ENCODE peak calls at places on chromosome 6, in nine cellular contexts. G is CD4-positive, alpha-beta T cell; H is CD4-positive, CD25-positive, alpha-beta regulatory T cell; D is mucosa of descending colon; Q is gastroesophageal sphincter; M is Right ventricle myocardium inferior; O is central memory CD8-positive, alpha-beta T cell; C is heart right ventricle; K is activated B cell treated with CpG ODN at 0.5 μM for 24 hours. F is an unnamed sample.

GRCh38 chr6:33147807-33148666 is 44.2 kb downstream of the COL11A2 start:
- ATAC-seq in M (no peak), O (no peak), G (no peak), D (no peak), K (no peak), Q (no peak), C (no peak), H (no peak), F (no peak)

GRCh38 chr6:45075246-45075645 is 252.9 kb upstream of the RUNX2 start:
- ATAC-seq in M (no peak), G (no peak), O (no peak), D (no peak), Q (no peak), K (no peak), H (no peak), C (no peak), F (peak)

GRCh38 chr6:164832410-164832809 is 477.0 kb downstream of the C6orf118 start:
- ATAC-seq in C (no peak), H (no peak), M (peak), K (no peak), G (no peak), D (no peak), O (no peak), Q (no peak), F (no peak)

GRCh38 chr6:14819001-14819400 is 426.9 kb upstream of the JARID2 start:
- ATAC-seq in M (no peak), D (peak), Q (no peak), O (no peak), H (no peak), K (no peak), G (no peak), C (no peak), F (no peak)

GRCh38 chr6:42820509-42821340 is 38.9 kb downstream of the BICRAL start:
- ATAC-seq in Q (peak), O (no peak), C (peak), D (peak), K (no peak), M (peak), G (no peak), H (no peak), F (no peak)

GRCh38 chr6:52426667-52427066 is 6.5 kb downstream of the EFHC1 start:
- ATAC-seq in D (no peak), Q (no peak), C (no peak), O (no peak), G (no peak), M (no peak), K (no peak), H (no peak), F (peak)

GRCh38 chr6:73704260-73704659 is 8.3 kb downstream of the CD109 start:
- ATAC-seq in H (no peak), O (no peak), D (peak), Q (peak), M (no peak), K (no peak), C (no peak), G (no peak), F (peak)

GRCh38 chr6:158737710-158738615 is 81.2 kb downstream of the EZR start:
- ATAC-seq in G (no peak), Q (no peak), M (no peak), D (peak), O (no peak), H (no peak), C (no peak), K (no peak), F (peak)

GRCh38 chr6:114164206-114164605 is 178.6 kb downstream of the HS3ST5 start:
- ATAC-seq in O (no peak), C (no peak), D (no peak), K (no peak), M (no peak), G (no peak), H (no peak), Q (no peak), F (no peak)

GRCh38 chr6:111147440-111147839 is 60.1 kb downstream of the SLC16A10 start:
- ATAC-seq in Q (no peak), D (no peak), H (no peak), K (no peak), G (no peak), O (no peak), C (no peak), M (no peak), F (no peak)

GRCh38 chr6:25312703-25313102 is 33.5 kb downstream of the CARMIL1 start:
- ATAC-seq in K (no peak), D (peak), O (no peak), H (no peak), Q (peak), C (peak), G (no peak), M (peak), F (peak)